ENCODE peak calls at places on chromosomes 4 and X, in seven cellular contexts. F is coronary artery, O is cardiac fibroblast, L is left lung, M is endodermal cell, Q is MM.1S, H is astrocyte. K is an unnamed sample.
A peak's percentile ranks its signal among the peaks of the same experiment; 100 is the strongest.

GRCh38 chr4:36944227-36944626 is 300.3 kb upstream of the NWD2 start:
- DNase-seq in F (no peak), O (no peak), L (no peak), M (no peak), Q (no peak), H (no peak), K (no peak)

GRCh38 chr4:3291969-3292570 is 751 bp upstream of the RGS12 start:
- DNase-seq in F (peak; percentile 84), O (peak; percentile 49), L (peak; percentile 76), M (peak; percentile 83), Q (peak; percentile 49), H (peak; percentile 11), K (peak; percentile 74)

GRCh38 chr4:148192526-148192925 is 249.7 kb downstream of the NR3C2 start:
- DNase-seq in F (no peak), O (no peak), L (no peak), M (no peak), Q (no peak), H (no peak), K (no peak)

GRCh38 chrX:44022964-44023363 is 49.8 kb upstream of the NDP start:
- DNase-seq in F (no peak), O (no peak), L (no peak), M (no peak), Q (no peak), H (no peak), K (no peak)

GRCh38 chr4:154928640-154929257 is 147.7 kb downstream of the RBM46 start:
- DNase-seq in F (no peak), O (peak; percentile 72), L (no peak), M (peak; percentile 72), Q (no peak), H (peak; percentile 13), K (peak; percentile 15)

GRCh38 chr4:39030726-39031125 is 1.5 kb downstream of the TMEM156 start:
- DNase-seq in F (no peak), O (peak; percentile 47), L (no peak), M (no peak), Q (no peak), H (no peak), K (no peak)

GRCh38 chr4:166091146-166091545 is 218.1 kb downstream of the TLL1 start:
- DNase-seq in F (no peak), O (peak; percentile 3), L (no peak), M (no peak), Q (no peak), H (no peak), K (no peak)

GRCh38 chr4:145496292-145496691 is 14.6 kb downstream of the SMAD1 start:
- DNase-seq in F (no peak), O (no peak), L (no peak), M (no peak), Q (no peak), H (no peak), K (no peak)

GRCh38 chrX:101550362-101550761 is at the start of gene ARMCX1:
- DNase-seq in F (no peak), O (peak; percentile 88), L (peak; percentile 85), M (peak; percentile 81), Q (no peak), H (peak; percentile 67), K (peak; percentile 1)

GRCh38 chrX:119826399-119826959 is 26.3 kb downstream of the UPF3B start:
- DNase-seq in F (no peak), O (peak; percentile 18), L (no peak), M (no peak), Q (no peak), H (peak; percentile 15), K (no peak)

GRCh38 chrX:2692221-2693122 is 1.4 kb downstream of the CD99 start:
- DNase-seq in F (no peak), O (peak; percentile 68), L (peak; percentile 43), M (peak; percentile 70), Q (no peak), H (peak; percentile 78), K (peak; percentile 58)

GRCh38 chr4:82776925-82777542 is 21.6 kb downstream of the SCD5 start:
- DNase-seq in F (no peak), O (no peak), L (no peak), M (peak; percentile 24), Q (no peak), H (peak; percentile 87), K (no peak)

GRCh38 chr4:129822708-129823504 is 727.0 kb downstream of the C4orf33 start:
- DNase-seq in F (no peak), O (peak; percentile 59), L (peak; percentile 58), M (peak; percentile 53), Q (no peak), H (peak; percentile 4), K (peak; percentile 31)

GRCh38 chr4:145081756-145082155 is 16.2 kb downstream of the ANAPC10 start:
- DNase-seq in F (no peak), O (no peak), L (no peak), M (no peak), Q (no peak), H (no peak), K (no peak)

GRCh38 chr4:73704314-73705055 is 35.9 kb upstream of the CXCL8 start:
- DNase-seq in F (peak; percentile 86), O (peak; percentile 99), L (peak; percentile 66), M (no peak), Q (no peak), H (peak; percentile 100), K (peak; percentile 98)

GRCh38 chr4:154421618-154422017 is 70.0 kb downstream of the DCHS2 start:
- DNase-seq in F (no peak), O (no peak), L (no peak), M (no peak), Q (no peak), H (no peak), K (no peak)

GRCh38 chrX:133005038-133005437 is 46.6 kb upstream of the HS6ST2 start:
- DNase-seq in F (no peak), O (peak; percentile 0), L (no peak), M (peak; percentile 49), Q (peak; percentile 11), H (peak; percentile 4), K (peak; percentile 25)

GRCh38 chr4:147760176-147760575 is 28.3 kb downstream of the ARHGAP10 start:
- DNase-seq in F (no peak), O (no peak), L (peak; percentile 39), M (no peak), Q (no peak), H (no peak), K (no peak)

GRCh38 chrX:138925330-138925729 is 213.8 kb upstream of the FGF13 start:
- DNase-seq in F (no peak), O (peak; percentile 20), L (no peak), M (no peak), Q (no peak), H (peak; percentile 94), K (peak; percentile 24)

GRCh38 chrX:78555401-78555980 is 103.6 kb downstream of the RTL3 start:
- DNase-seq in F (no peak), O (no peak), L (no peak), M (no peak), Q (peak; percentile 27), H (no peak), K (peak; percentile 29)

GRCh38 chrX:154717824-154718223 is 33.1 kb downstream of the GAB3 start:
- DNase-seq in F (no peak), O (peak; percentile 58), L (no peak), M (no peak), Q (no peak), H (peak; percentile 78), K (peak; percentile 84)

GRCh38 chr4:115360441-115360840 is 247.0 kb upstream of the NDST4 start:
- DNase-seq in F (no peak), O (no peak), L (no peak), M (no peak), Q (no peak), H (peak; percentile 19), K (no peak)

GRCh38 chrX:44952329-44953027 is 79.5 kb downstream of the KDM6A start:
- DNase-seq in F (no peak), O (no peak), L (no peak), M (peak; percentile 64), Q (no peak), H (no peak), K (no peak)

GRCh38 chr4:118373614-118374255 is 20.9 kb upstream of the PRSS12 start:
- DNase-seq in F (no peak), O (no peak), L (no peak), M (no peak), Q (peak; percentile 78), H (peak; percentile 9), K (no peak)

DNA sequence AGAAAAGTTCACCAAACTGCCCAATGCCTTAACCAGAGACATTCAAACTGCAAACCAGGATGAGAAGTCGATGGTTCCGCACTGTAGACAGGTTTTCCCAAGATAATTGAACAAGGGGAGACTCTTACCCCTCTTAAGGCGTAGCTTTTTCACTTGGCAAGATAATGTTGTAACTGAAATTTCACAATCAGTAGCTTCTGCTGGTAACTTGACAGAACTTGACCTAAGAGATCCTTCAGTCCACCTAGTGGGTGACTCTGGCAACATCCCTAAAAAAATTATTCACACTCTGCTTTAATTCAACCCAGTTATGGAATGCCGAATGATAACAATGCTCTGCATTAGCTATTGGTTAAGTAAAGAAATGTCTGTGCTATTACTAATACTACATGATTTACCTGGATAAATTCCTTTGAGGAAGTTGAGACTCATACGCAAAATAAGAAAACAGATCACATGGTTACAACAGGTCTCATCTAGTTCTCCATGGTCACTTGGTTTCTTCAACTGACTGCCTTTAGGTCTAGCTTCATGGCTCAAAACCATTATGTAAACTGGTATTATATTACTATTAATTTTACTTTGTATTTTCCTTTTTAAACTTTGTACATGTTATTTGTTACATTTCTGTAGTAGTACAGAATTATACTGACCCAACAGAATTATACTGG is 9.1 kb downstream of the ELF2 start:
- DNase-seq in F (no peak), O (peak; percentile 68), L (no peak), M (no peak), Q (peak; percentile 37), H (peak; percentile 20), K (peak; percentile 86)
- TF ChIP-seq CTCF in F (no peak), O (peak; percentile 51), L (peak; percentile 33), M (peak; percentile 84), Q (peak; percentile 51), H (peak; percentile 35), K (peak; percentile 51)

DNA sequence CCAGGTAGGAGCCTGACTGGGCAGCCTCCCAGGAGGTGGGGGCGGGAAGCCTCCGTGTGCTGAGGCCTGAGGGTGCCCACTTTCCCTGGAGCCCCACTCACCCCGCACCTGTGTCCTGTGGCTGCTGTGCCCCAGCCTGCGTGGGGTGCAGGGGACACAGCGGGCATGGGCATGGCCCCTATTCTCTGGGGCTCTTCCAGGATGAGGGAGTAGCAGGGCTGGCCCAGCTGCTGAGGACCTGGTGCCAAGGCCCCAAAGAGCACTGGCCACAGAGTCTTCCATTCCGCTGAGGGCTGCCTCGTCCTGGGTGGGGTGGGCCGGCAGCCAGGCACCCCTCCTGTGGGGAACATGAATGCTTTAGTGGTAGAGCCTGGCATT is 51.7 kb upstream of the SORCS2 start:
- DNase-seq in F (no peak), O (no peak), L (no peak), M (no peak), Q (no peak), H (no peak), K (no peak)
- H3K4me3 ChIP-seq in F (no peak overlapping the region), O (no peak overlapping the region), L (no peak overlapping the region), M (no peak overlapping the region), Q (no peak overlapping the region), H (no peak overlapping the region), K (no peak overlapping the region)

GRCh38 chr4:4755306-4755705 is 104.2 kb upstream of the MSX1 start:
- DNase-seq in F (no peak), O (no peak), L (no peak), M (no peak), Q (no peak), H (no peak), K (peak; percentile 15)
- TF ChIP-seq CTCF in F (no peak), O (no peak), L (no peak), M (peak; percentile 35), Q (no peak), H (no peak), K (peak; percentile 2)

DNA sequence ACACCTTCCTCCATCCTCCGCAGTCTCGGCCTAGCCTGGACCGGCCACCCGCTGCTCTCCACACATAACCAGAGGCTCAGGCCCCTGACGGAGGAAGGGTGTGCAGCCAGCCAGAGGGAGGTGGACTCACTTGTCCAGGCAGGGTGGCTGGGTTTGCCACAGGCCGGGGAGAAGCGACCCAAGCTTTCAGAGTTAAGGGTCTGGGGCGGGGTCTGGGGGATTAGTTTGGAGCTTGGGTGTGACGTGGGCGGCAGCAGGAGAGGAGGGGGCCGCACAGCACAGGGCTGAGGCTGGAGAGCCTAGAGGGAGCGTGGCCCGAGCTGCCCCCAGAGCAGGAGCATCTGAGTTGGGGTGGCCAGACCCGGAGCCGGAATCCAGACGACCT is 22.4 kb upstream of the CPLX1 start:
- DNase-seq in F (no peak), O (no peak), L (no peak), M (no peak), Q (no peak), H (no peak), K (no peak)
- H3K4me3 ChIP-seq in F (no peak overlapping the region), O (no peak overlapping the region), L (no peak overlapping the region), M (no peak overlapping the region), Q (no peak overlapping the region), H (no peak overlapping the region), K (no peak overlapping the region)

K was measured in NB4.